ENCODE peak calls at places on chromosomes 4 and X, in five cellular contexts. One of them, this sample, is unnamed.

GRCh38 chr4:6405417-6405747 is 67.0 kb downstream of the PPP2R2C start:
- DNase-seq in heart right ventricle: no peak
- DNase-seq in fibroblast of pulmonary artery: no peak
- DNase-seq in IMR-90: no peak
- DNase-seq in GM12865: no peak
- DNase-seq in this sample: no peak

GRCh38 chrX:123738378-123738955 is 5.6 kb upstream of the THOC2 start:
- DNase-seq in IMR-90: no peak
- DNase-seq in GM12865: no peak
- DNase-seq in fibroblast of pulmonary artery: no peak
- DNase-seq in heart right ventricle: no peak
- DNase-seq in this sample: no peak

GRCh38 chr4:168528131-168528949 is 31.5 kb downstream of the PALLD start:
- DNase-seq in GM12865: no peak
- DNase-seq in fibroblast of pulmonary artery: peak; percentile 47
- DNase-seq in IMR-90: peak; percentile 62
- DNase-seq in heart right ventricle: no peak
- DNase-seq in this sample: peak; percentile 27

GRCh38 chrX:134886201-134886600 is 104.6 kb upstream of the SMIM10 start:
- DNase-seq in fibroblast of pulmonary artery: peak; percentile 21
- DNase-seq in GM12865: no peak
- DNase-seq in heart right ventricle: no peak
- DNase-seq in IMR-90: peak; percentile 33
- DNase-seq in this sample: peak; percentile 16

GRCh38 chr4:153523941-153524386 is 57.8 kb downstream of the TMEM131L start:
- DNase-seq in heart right ventricle: no peak
- DNase-seq in fibroblast of pulmonary artery: peak; percentile 51
- DNase-seq in GM12865: no peak
- DNase-seq in IMR-90: peak; percentile 45
- DNase-seq in this sample: peak; percentile 62

GRCh38 chr4:140776551-140776950 is 20.4 kb upstream of the TBC1D9 start:
- DNase-seq in IMR-90: no peak
- DNase-seq in fibroblast of pulmonary artery: no peak
- DNase-seq in GM12865: no peak
- DNase-seq in heart right ventricle: no peak
- DNase-seq in this sample: no peak

GRCh38 chr4:5812506-5813229 is 80.2 kb downstream of the CRMP1 start:
- DNase-seq in heart right ventricle: peak; percentile 52
- DNase-seq in GM12865: peak; percentile 66
- DNase-seq in IMR-90: peak; percentile 80
- DNase-seq in fibroblast of pulmonary artery: peak; percentile 85
- DNase-seq in this sample: peak; percentile 87

GRCh38 chrX:47156611-47157520 is 11.8 kb downstream of the RBM10 start:
- DNase-seq in fibroblast of pulmonary artery: no peak
- DNase-seq in IMR-90: no peak
- DNase-seq in heart right ventricle: no peak
- DNase-seq in GM12865: no peak
- DNase-seq in this sample: no peak

GRCh38 chr4:180799798-180800197 is 1443.4 kb upstream of the TENM3 start:
- DNase-seq in GM12865: peak; percentile 11
- DNase-seq in heart right ventricle: no peak
- DNase-seq in fibroblast of pulmonary artery: peak; percentile 14
- DNase-seq in IMR-90: peak; percentile 12
- DNase-seq in this sample: no peak

GRCh38 chrX:45184211-45184610 is 16.5 kb downstream of the DIPK2B start:
- DNase-seq in IMR-90: no peak
- DNase-seq in heart right ventricle: no peak
- DNase-seq in fibroblast of pulmonary artery: no peak
- DNase-seq in GM12865: no peak
- DNase-seq in this sample: no peak

GRCh38 chr4:128847074-128847724 is 37.7 kb downstream of the JADE1 start:
- DNase-seq in fibroblast of pulmonary artery: no peak
- DNase-seq in IMR-90: peak; percentile 36
- DNase-seq in GM12865: no peak
- DNase-seq in heart right ventricle: no peak
- DNase-seq in this sample: no peak

GRCh38 chr4:102036619-102037376 is 246.3 kb downstream of the BANK1 start:
- DNase-seq in IMR-90: peak; percentile 25
- DNase-seq in fibroblast of pulmonary artery: peak; percentile 34
- DNase-seq in GM12865: no peak
- DNase-seq in heart right ventricle: no peak
- DNase-seq in this sample: peak; percentile 2

GRCh38 chrX:30170900-30171299 is 44.5 kb upstream of the MAGEB2 start:
- DNase-seq in GM12865: no peak
- DNase-seq in heart right ventricle: no peak
- DNase-seq in fibroblast of pulmonary artery: no peak
- DNase-seq in IMR-90: no peak
- DNase-seq in this sample: no peak

GRCh38 chr4:188289531-188289930 is 150.3 kb downstream of the TRIML1 start:
- DNase-seq in IMR-90: no peak
- DNase-seq in heart right ventricle: no peak
- DNase-seq in GM12865: no peak
- DNase-seq in fibroblast of pulmonary artery: no peak
- DNase-seq in this sample: no peak

GRCh38 chr4:1413687-1414479 is 7.6 kb upstream of the NKX1-1 start:
- DNase-seq in heart right ventricle: no peak
- DNase-seq in fibroblast of pulmonary artery: no peak
- DNase-seq in IMR-90: no peak
- DNase-seq in GM12865: no peak
- DNase-seq in this sample: no peak

GRCh38 chr4:34181311-34181808 is 2063.0 kb downstream of the ARAP2 start:
- DNase-seq in fibroblast of pulmonary artery: peak; percentile 94
- DNase-seq in IMR-90: peak; percentile 91
- DNase-seq in heart right ventricle: no peak
- DNase-seq in GM12865: no peak
- DNase-seq in this sample: peak; percentile 95

GRCh38 chr4:1345905-1346780 is 865 bp upstream of the UVSSA start:
- DNase-seq in IMR-90: peak; percentile 16
- DNase-seq in heart right ventricle: peak; percentile 57
- DNase-seq in GM12865: peak; percentile 40
- DNase-seq in fibroblast of pulmonary artery: peak; percentile 57
- DNase-seq in this sample: peak; percentile 50

GRCh38 chrX:71106427-71106826 is at the start of gene CXorf65:
- DNase-seq in fibroblast of pulmonary artery: no peak
- DNase-seq in GM12865: no peak
- DNase-seq in IMR-90: no peak
- DNase-seq in heart right ventricle: no peak
- DNase-seq in this sample: no peak

GRCh38 chrX:41095962-41096955 is 11.0 kb downstream of the USP9X start:
- DNase-seq in IMR-90: no peak
- DNase-seq in GM12865: no peak
- DNase-seq in fibroblast of pulmonary artery: no peak
- DNase-seq in heart right ventricle: no peak
- DNase-seq in this sample: no peak

GRCh38 chr4:89316931-89317366 is 9.3 kb upstream of the GPRIN3 start:
- DNase-seq in GM12865: no peak
- DNase-seq in IMR-90: peak; percentile 16
- DNase-seq in heart right ventricle: no peak
- DNase-seq in fibroblast of pulmonary artery: peak; percentile 75
- DNase-seq in this sample: peak; percentile 59

GRCh38 chrX:117973175-117974075 is 143.2 kb downstream of the KLHL13 start:
- DNase-seq in GM12865: no peak
- DNase-seq in fibroblast of pulmonary artery: no peak
- DNase-seq in IMR-90: no peak
- DNase-seq in heart right ventricle: no peak
- DNase-seq in this sample: no peak

GRCh38 chr4:7186516-7187296 is 5.6 kb upstream of the SORCS2 start:
- DNase-seq in fibroblast of pulmonary artery: no peak
- DNase-seq in heart right ventricle: no peak
- DNase-seq in IMR-90: no peak
- DNase-seq in GM12865: no peak
- DNase-seq in this sample: no peak

GRCh38 chr4:101066586-101066985 is 280.7 kb downstream of the PPP3CA start:
- DNase-seq in GM12865: no peak
- DNase-seq in heart right ventricle: no peak
- DNase-seq in fibroblast of pulmonary artery: no peak
- DNase-seq in IMR-90: no peak
- DNase-seq in this sample: no peak

GRCh38 chr4:2843909-2844584 is 403 bp downstream of the ADD1 start:
- DNase-seq in IMR-90: peak; percentile 24
- DNase-seq in GM12865: peak; percentile 53
- DNase-seq in heart right ventricle: peak; percentile 51
- DNase-seq in fibroblast of pulmonary artery: peak; percentile 36
- DNase-seq in this sample: peak; percentile 35

GRCh38 chrX:49184294-49185061 is 1.7 kb downstream of the PRICKLE3 start:
- DNase-seq in IMR-90: peak; percentile 83
- DNase-seq in GM12865: peak; percentile 58
- DNase-seq in heart right ventricle: peak; percentile 92
- DNase-seq in fibroblast of pulmonary artery: peak; percentile 91
- DNase-seq in this sample: peak; percentile 93

GRCh38 chr4:23851455-23851854 is 38.4 kb downstream of the PPARGC1A start:
- DNase-seq in fibroblast of pulmonary artery: no peak
- DNase-seq in GM12865: no peak
- DNase-seq in IMR-90: no peak
- DNase-seq in heart right ventricle: no peak
- DNase-seq in this sample: no peak

GRCh38 chrX:33207056-33207455 is 4.3 kb downstream of the DMD start:
- DNase-seq in heart right ventricle: no peak
- DNase-seq in fibroblast of pulmonary artery: no peak
- DNase-seq in IMR-90: peak; percentile 6
- DNase-seq in GM12865: no peak
- DNase-seq in this sample: peak; percentile 53
- H3K4me3 ChIP-seq in heart right ventricle: peak overlapping the region; percentile 33
- H3K4me3 ChIP-seq in fibroblast of pulmonary artery: no peak overlapping the region
- H3K4me3 ChIP-seq in IMR-90: no peak overlapping the region
- H3K4me3 ChIP-seq in GM12865: no peak overlapping the region
- H3K4me3 ChIP-seq in this sample: no peak overlapping the region

GRCh38 chr4:114658179-114658578 is 59.6 kb downstream of the UGT8 start:
- DNase-seq in fibroblast of pulmonary artery: no peak
- DNase-seq in IMR-90: no peak
- DNase-seq in heart right ventricle: no peak
- DNase-seq in GM12865: no peak
- DNase-seq in this sample: no peak

GRCh38 chr4:114653675-114654074 is 55.1 kb downstream of the UGT8 start:
- DNase-seq in IMR-90: no peak
- DNase-seq in heart right ventricle: no peak
- DNase-seq in GM12865: no peak
- DNase-seq in fibroblast of pulmonary artery: no peak
- DNase-seq in this sample: no peak

GRCh38 chr4:114649908-114650307 is 51.3 kb downstream of the UGT8 start:
- DNase-seq in heart right ventricle: no peak
- DNase-seq in GM12865: no peak
- DNase-seq in fibroblast of pulmonary artery: no peak
- DNase-seq in IMR-90: no peak
- DNase-seq in this sample: no peak

GRCh38 chr4:114658776-114659175 is 60.2 kb downstream of the UGT8 start:
- DNase-seq in heart right ventricle: no peak
- DNase-seq in GM12865: no peak
- DNase-seq in fibroblast of pulmonary artery: no peak
- DNase-seq in IMR-90: no peak
- DNase-seq in this sample: no peak

GRCh38 chr4:114654607-114655006 is 56.0 kb downstream of the UGT8 start:
- DNase-seq in IMR-90: no peak
- DNase-seq in GM12865: peak; percentile 22
- DNase-seq in heart right ventricle: no peak
- DNase-seq in fibroblast of pulmonary artery: no peak
- DNase-seq in this sample: no peak
- TF ChIP-seq CTCF in IMR-90: no peak
- TF ChIP-seq CTCF in GM12865: no peak
- TF ChIP-seq CTCF in heart right ventricle: no peak
- TF ChIP-seq CTCF in fibroblast of pulmonary artery: no peak
- TF ChIP-seq CTCF in this sample: no peak

GRCh38 chrX:63784902-63785692 is at the start of gene ARHGEF9:
- DNase-seq in IMR-90: no peak
- DNase-seq in fibroblast of pulmonary artery: peak; percentile 3
- DNase-seq in heart right ventricle: peak; percentile 5
- DNase-seq in GM12865: peak; percentile 9
- DNase-seq in this sample: peak; percentile 7
- H3K4me3 ChIP-seq in IMR-90: peak within 1 kb of the TSS; percentile 18
- H3K4me3 ChIP-seq in fibroblast of pulmonary artery: peak within 1 kb of the TSS; percentile 34
- H3K4me3 ChIP-seq in heart right ventricle: peak within 1 kb of the TSS; percentile 42
- H3K4me3 ChIP-seq in GM12865: peak within 1 kb of the TSS; percentile 58
- H3K4me3 ChIP-seq in this sample: peak within 1 kb of the TSS; percentile 37

GRCh38 chr4:72302981-72303704 is 265.9 kb downstream of the ADAMTS3 start:
- DNase-seq in IMR-90: peak; percentile 35
- DNase-seq in fibroblast of pulmonary artery: peak; percentile 56
- DNase-seq in heart right ventricle: no peak
- DNase-seq in GM12865: peak; percentile 54
- DNase-seq in this sample: peak; percentile 65
- TF ChIP-seq CTCF in IMR-90: peak; percentile 61
- TF ChIP-seq CTCF in fibroblast of pulmonary artery: peak; percentile 62
- TF ChIP-seq CTCF in heart right ventricle: peak; percentile 65
- TF ChIP-seq CTCF in GM12865: peak; percentile 58
- TF ChIP-seq CTCF in this sample: peak; percentile 63

GRCh38 chr4:146333187-146333894 is 119.0 kb downstream of the REELD1 start:
- DNase-seq in fibroblast of pulmonary artery: peak; percentile 43
- DNase-seq in GM12865: peak; percentile 70
- DNase-seq in IMR-90: peak; percentile 68
- DNase-seq in heart right ventricle: no peak
- DNase-seq in this sample: peak; percentile 57
- H3K4me3 ChIP-seq in fibroblast of pulmonary artery: no peak overlapping the region
- H3K4me3 ChIP-seq in GM12865: peak overlapping the region; percentile 59
- H3K4me3 ChIP-seq in IMR-90: peak overlapping the region; percentile 33
- H3K4me3 ChIP-seq in heart right ventricle: no peak overlapping the region
- H3K4me3 ChIP-seq in this sample: no peak overlapping the region

GRCh38 chrX:68685722-68686683 is 38.5 kb downstream of the STARD8 start:
- DNase-seq in GM12865: peak; percentile 8
- DNase-seq in IMR-90: peak; percentile 76
- DNase-seq in heart right ventricle: peak; percentile 49
- DNase-seq in fibroblast of pulmonary artery: peak; percentile 91
- DNase-seq in this sample: peak; percentile 82
- TF ChIP-seq CTCF in GM12865: no peak
- TF ChIP-seq CTCF in IMR-90: no peak
- TF ChIP-seq CTCF in heart right ventricle: peak; percentile 27
- TF ChIP-seq CTCF in fibroblast of pulmonary artery: peak; percentile 45
- TF ChIP-seq CTCF in this sample: peak; percentile 32

GRCh38 chr4:138858419-138858818 is 157.2 kb upstream of the NOCT start:
- DNase-seq in IMR-90: no peak
- DNase-seq in heart right ventricle: no peak
- DNase-seq in fibroblast of pulmonary artery: no peak
- DNase-seq in GM12865: no peak
- DNase-seq in this sample: no peak

GRCh38 chr4:138861130-138861529 is 154.5 kb upstream of the NOCT start:
- DNase-seq in heart right ventricle: no peak
- DNase-seq in IMR-90: peak; percentile 62
- DNase-seq in GM12865: no peak
- DNase-seq in fibroblast of pulmonary artery: no peak
- DNase-seq in this sample: peak; percentile 62

GRCh38 chr4:138863160-138863559 is 152.4 kb upstream of the NOCT start:
- DNase-seq in heart right ventricle: no peak
- DNase-seq in IMR-90: no peak
- DNase-seq in GM12865: no peak
- DNase-seq in fibroblast of pulmonary artery: no peak
- DNase-seq in this sample: no peak

GRCh38 chr4:138857399-138857798 is 158.2 kb upstream of the NOCT start:
- DNase-seq in heart right ventricle: no peak
- DNase-seq in IMR-90: no peak
- DNase-seq in fibroblast of pulmonary artery: no peak
- DNase-seq in GM12865: no peak
- DNase-seq in this sample: no peak

DNA sequence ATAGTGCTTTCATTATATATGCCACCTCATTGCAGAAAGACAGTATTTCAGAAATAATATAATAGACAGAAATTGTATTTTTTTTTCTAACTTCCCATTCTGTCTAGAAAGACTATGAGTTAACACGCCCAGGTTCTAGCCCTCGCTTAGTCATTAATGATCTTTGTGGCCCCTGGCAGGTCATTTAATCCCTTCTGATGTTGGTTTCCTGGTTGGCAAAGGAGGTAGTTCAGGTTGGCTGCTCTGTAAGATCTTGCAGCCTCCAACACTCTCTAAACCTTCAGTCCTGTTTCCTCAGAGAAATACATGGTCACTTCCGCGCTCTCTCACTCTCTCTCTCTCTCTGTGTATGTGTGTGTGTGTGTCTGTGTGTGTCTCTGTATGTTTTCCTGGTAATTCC is 156.3 kb upstream of the NOCT start:
- DNase-seq in heart right ventricle: no peak
- DNase-seq in IMR-90: no peak
- DNase-seq in fibroblast of pulmonary artery: no peak
- DNase-seq in GM12865: no peak
- DNase-seq in this sample: no peak
- H3K4me3 ChIP-seq in heart right ventricle: no peak overlapping the region
- H3K4me3 ChIP-seq in IMR-90: no peak overlapping the region
- H3K4me3 ChIP-seq in fibroblast of pulmonary artery: no peak overlapping the region
- H3K4me3 ChIP-seq in GM12865: no peak overlapping the region
- H3K4me3 ChIP-seq in this sample: no peak overlapping the region

This sample was measured in cardiac fibroblast.